ENCODE peak calls at places on chromosomes 3 and 15, in ten cellular contexts. F is GM13977; T is AG20443; C is stimulated activated CD8-positive, alpha-beta memory T cell treated with anti-CD3 and anti-CD28 coated beads, Interleukin-7, amount 100 ng/mL, for 24 hours; I is body of pancreas; P is GM23338; N is epithelial cell of esophagus; R is T follicular helper cell; M is omental fat pad; W is M059J. K is an unnamed sample.

GRCh38 chr3:45035441-45036301 is 9.6 kb downstream of the CLEC3B start:
- DNase-seq in F (no peak), T (peak; percentile 59), C (no peak), I (no peak), P (peak; percentile 71), N (peak; percentile 39), R (no peak), M (no peak), W (no peak), K (peak; percentile 50)

GRCh38 chr3:126459111-126459762 is 16.5 kb downstream of the ZXDC start:
- DNase-seq in F (no peak), T (no peak), C (no peak), I (peak; percentile 70), P (no peak), N (no peak), R (no peak), M (no peak), W (no peak), K (no peak)

GRCh38 chr3:123076496-123077418 is 9.9 kb downstream of the PDIA5 start:
- DNase-seq in F (no peak), T (no peak), C (no peak), I (peak; percentile 62), P (no peak), N (no peak), R (no peak), M (no peak), W (no peak), K (peak; percentile 44)

GRCh38 chr3:116390318-116390717 is 55.0 kb downstream of the LSAMP start:
- DNase-seq in F (no peak), T (no peak), C (no peak), I (no peak), P (peak; percentile 52), N (no peak), R (no peak), M (no peak), W (no peak), K (no peak)

GRCh38 chr15:57947781-57948180 is 117.7 kb downstream of the ALDH1A2 start:
- DNase-seq in F (no peak), T (peak; percentile 53), C (no peak), I (no peak), P (peak; percentile 24), N (no peak), R (no peak), M (no peak), W (no peak), K (peak; percentile 60)

GRCh38 chr3:179348325-179349013 is 960 bp downstream of the MFN1 start:
- DNase-seq in F (peak; percentile 73), T (no peak), C (no peak), I (no peak), P (no peak), N (peak; percentile 64), R (no peak), M (no peak), W (peak; percentile 20), K (no peak)

GRCh38 chr15:64430000-64430735 is 30.2 kb upstream of the ZNF609 start:
- DNase-seq in F (peak; percentile 19), T (peak; percentile 79), C (no peak), I (no peak), P (peak; percentile 88), N (no peak), R (peak; percentile 24), M (no peak), W (peak; percentile 69), K (peak; percentile 67)

GRCh38 chr15:63350178-63350621 is 31.4 kb downstream of the CA12 start:
- DNase-seq in F (no peak), T (no peak), C (no peak), I (peak; percentile 46), P (no peak), N (no peak), R (no peak), M (no peak), W (no peak), K (peak; percentile 63)

GRCh38 chr3:182470187-182470586 is 323.1 kb upstream of the ATP11B start:
- DNase-seq in F (no peak), T (no peak), C (no peak), I (no peak), P (no peak), N (no peak), R (no peak), M (no peak), W (peak; percentile 28), K (no peak)

GRCh38 chr15:90624278-90624930 is 92.7 kb upstream of the BLM start:
- DNase-seq in F (no peak), T (no peak), C (no peak), I (no peak), P (no peak), N (no peak), R (no peak), M (no peak), W (no peak), K (no peak)

GRCh38 chr15:25710184-25710583 is 152.9 kb downstream of the ATP10A start:
- DNase-seq in F (no peak), T (peak; percentile 74), C (no peak), I (peak; percentile 45), P (peak; percentile 82), N (no peak), R (peak; percentile 16), M (no peak), W (no peak), K (peak; percentile 63)

GRCh38 chr15:28955686-28956421 is 70.1 kb downstream of the APBA2 start:
- DNase-seq in F (no peak), T (no peak), C (no peak), I (no peak), P (no peak), N (no peak), R (no peak), M (no peak), W (peak; percentile 93), K (no peak)

K was measured in testis.